ENCODE peak calls at places on chromosomes 5 and 9, in eight cellular contexts. One of them, this sample, is unnamed.
A peak's percentile ranks its signal among the peaks of the same experiment; 100 is the strongest.

GRCh38 chr9:127123239-127123935 is 952 bp upstream of the ANGPTL2 start:
- DNase-seq in CD4-positive, CD25-positive, alpha-beta regulatory T cell: no peak
- DNase-seq in HAP-1: no peak
- DNase-seq in RCC 7860: no peak
- DNase-seq in stimulated activated naive CD8-positive, alpha-beta T cell treated with anti-CD3 and anti-CD28 coated beads, Interleukin-15, Interleukin-2, amounts not matched to agents 100 U/mL and 50 U/mL, for 24 hours: no peak
- DNase-seq in activated T-helper 1 cell treated with anti-CD3 and anti-CD28 coated beads, Interleukin-12 subunit alpha, Interleukin-12 subunit beta, Interleukin-2, Interleukin-4 antibody, amounts not matched to agents 30 ng/mL and 10 ng/mL and 1 ng/mL, durations not matched to agents 14 hours and 24 hours and 36 hours: no peak
- DNase-seq in AG04450: no peak
- DNase-seq in HTR-8/SVneo: no peak
- DNase-seq in this sample: no peak

GRCh38 chr9:134858051-134858841 is 22.4 kb upstream of the FCN2 start:
- DNase-seq in CD4-positive, CD25-positive, alpha-beta regulatory T cell: peak; percentile 37
- DNase-seq in RCC 7860: peak; percentile 31
- DNase-seq in stimulated activated naive CD8-positive, alpha-beta T cell treated with anti-CD3 and anti-CD28 coated beads, Interleukin-15, Interleukin-2, amounts not matched to agents 100 U/mL and 50 U/mL, for 24 hours: peak; percentile 41
- DNase-seq in HAP-1: no peak
- DNase-seq in AG04450: no peak
- DNase-seq in activated T-helper 1 cell treated with anti-CD3 and anti-CD28 coated beads, Interleukin-12 subunit alpha, Interleukin-12 subunit beta, Interleukin-2, Interleukin-4 antibody, amounts not matched to agents 30 ng/mL and 10 ng/mL and 1 ng/mL, durations not matched to agents 14 hours and 24 hours and 36 hours: peak; percentile 8
- DNase-seq in HTR-8/SVneo: peak; percentile 26
- DNase-seq in this sample: peak; percentile 55

GRCh38 chr9:132507670-132508469 is 74.5 kb upstream of the BARHL1 start:
- DNase-seq in RCC 7860: peak; percentile 54
- DNase-seq in AG04450: peak; percentile 34
- DNase-seq in stimulated activated naive CD8-positive, alpha-beta T cell treated with anti-CD3 and anti-CD28 coated beads, Interleukin-15, Interleukin-2, amounts not matched to agents 100 U/mL and 50 U/mL, for 24 hours: peak; percentile 76
- DNase-seq in HAP-1: peak; percentile 66
- DNase-seq in HTR-8/SVneo: peak; percentile 85
- DNase-seq in CD4-positive, CD25-positive, alpha-beta regulatory T cell: peak; percentile 68
- DNase-seq in activated T-helper 1 cell treated with anti-CD3 and anti-CD28 coated beads, Interleukin-12 subunit alpha, Interleukin-12 subunit beta, Interleukin-2, Interleukin-4 antibody, amounts not matched to agents 30 ng/mL and 10 ng/mL and 1 ng/mL, durations not matched to agents 14 hours and 24 hours and 36 hours: peak; percentile 47
- DNase-seq in this sample: peak; percentile 45

GRCh38 chr5:80204808-80205614 is 50.8 kb downstream of the SERINC5 start:
- DNase-seq in HTR-8/SVneo: no peak
- DNase-seq in HAP-1: no peak
- DNase-seq in stimulated activated naive CD8-positive, alpha-beta T cell treated with anti-CD3 and anti-CD28 coated beads, Interleukin-15, Interleukin-2, amounts not matched to agents 100 U/mL and 50 U/mL, for 24 hours: no peak
- DNase-seq in CD4-positive, CD25-positive, alpha-beta regulatory T cell: peak; percentile 42
- DNase-seq in RCC 7860: no peak
- DNase-seq in AG04450: no peak
- DNase-seq in activated T-helper 1 cell treated with anti-CD3 and anti-CD28 coated beads, Interleukin-12 subunit alpha, Interleukin-12 subunit beta, Interleukin-2, Interleukin-4 antibody, amounts not matched to agents 30 ng/mL and 10 ng/mL and 1 ng/mL, durations not matched to agents 14 hours and 24 hours and 36 hours: no peak
- DNase-seq in this sample: no peak

GRCh38 chr5:137206030-137206715 is 293.0 kb downstream of the SPOCK1 start:
- DNase-seq in activated T-helper 1 cell treated with anti-CD3 and anti-CD28 coated beads, Interleukin-12 subunit alpha, Interleukin-12 subunit beta, Interleukin-2, Interleukin-4 antibody, amounts not matched to agents 30 ng/mL and 10 ng/mL and 1 ng/mL, durations not matched to agents 14 hours and 24 hours and 36 hours: no peak
- DNase-seq in stimulated activated naive CD8-positive, alpha-beta T cell treated with anti-CD3 and anti-CD28 coated beads, Interleukin-15, Interleukin-2, amounts not matched to agents 100 U/mL and 50 U/mL, for 24 hours: no peak
- DNase-seq in AG04450: no peak
- DNase-seq in HAP-1: peak; percentile 61
- DNase-seq in RCC 7860: no peak
- DNase-seq in CD4-positive, CD25-positive, alpha-beta regulatory T cell: no peak
- DNase-seq in HTR-8/SVneo: no peak
- DNase-seq in this sample: peak; percentile 73

GRCh38 chr9:118418887-118419620 is 714.9 kb downstream of the TLR4 start:
- DNase-seq in HTR-8/SVneo: no peak
- DNase-seq in CD4-positive, CD25-positive, alpha-beta regulatory T cell: no peak
- DNase-seq in HAP-1: no peak
- DNase-seq in AG04450: no peak
- DNase-seq in stimulated activated naive CD8-positive, alpha-beta T cell treated with anti-CD3 and anti-CD28 coated beads, Interleukin-15, Interleukin-2, amounts not matched to agents 100 U/mL and 50 U/mL, for 24 hours: no peak
- DNase-seq in activated T-helper 1 cell treated with anti-CD3 and anti-CD28 coated beads, Interleukin-12 subunit alpha, Interleukin-12 subunit beta, Interleukin-2, Interleukin-4 antibody, amounts not matched to agents 30 ng/mL and 10 ng/mL and 1 ng/mL, durations not matched to agents 14 hours and 24 hours and 36 hours: no peak
- DNase-seq in RCC 7860: peak; percentile 82
- DNase-seq in this sample: peak; percentile 3

GRCh38 chr9:111572945-111573604 is 26.4 kb downstream of the PTGR1 start:
- DNase-seq in activated T-helper 1 cell treated with anti-CD3 and anti-CD28 coated beads, Interleukin-12 subunit alpha, Interleukin-12 subunit beta, Interleukin-2, Interleukin-4 antibody, amounts not matched to agents 30 ng/mL and 10 ng/mL and 1 ng/mL, durations not matched to agents 14 hours and 24 hours and 36 hours: no peak
- DNase-seq in AG04450: peak; percentile 93
- DNase-seq in stimulated activated naive CD8-positive, alpha-beta T cell treated with anti-CD3 and anti-CD28 coated beads, Interleukin-15, Interleukin-2, amounts not matched to agents 100 U/mL and 50 U/mL, for 24 hours: no peak
- DNase-seq in HAP-1: no peak
- DNase-seq in HTR-8/SVneo: no peak
- DNase-seq in RCC 7860: no peak
- DNase-seq in CD4-positive, CD25-positive, alpha-beta regulatory T cell: no peak
- DNase-seq in this sample: peak; percentile 91

GRCh38 chr5:109907751-109908150 is 218.0 kb downstream of the MAN2A1 start:
- DNase-seq in CD4-positive, CD25-positive, alpha-beta regulatory T cell: no peak
- DNase-seq in RCC 7860: peak; percentile 39
- DNase-seq in AG04450: no peak
- DNase-seq in activated T-helper 1 cell treated with anti-CD3 and anti-CD28 coated beads, Interleukin-12 subunit alpha, Interleukin-12 subunit beta, Interleukin-2, Interleukin-4 antibody, amounts not matched to agents 30 ng/mL and 10 ng/mL and 1 ng/mL, durations not matched to agents 14 hours and 24 hours and 36 hours: no peak
- DNase-seq in HTR-8/SVneo: no peak
- DNase-seq in stimulated activated naive CD8-positive, alpha-beta T cell treated with anti-CD3 and anti-CD28 coated beads, Interleukin-15, Interleukin-2, amounts not matched to agents 100 U/mL and 50 U/mL, for 24 hours: no peak
- DNase-seq in HAP-1: no peak
- DNase-seq in this sample: peak; percentile 48

GRCh38 chr5:56818409-56819026 is 3.2 kb downstream of the MAP3K1 start:
- DNase-seq in RCC 7860: no peak
- DNase-seq in HAP-1: no peak
- DNase-seq in HTR-8/SVneo: no peak
- DNase-seq in CD4-positive, CD25-positive, alpha-beta regulatory T cell: no peak
- DNase-seq in activated T-helper 1 cell treated with anti-CD3 and anti-CD28 coated beads, Interleukin-12 subunit alpha, Interleukin-12 subunit beta, Interleukin-2, Interleukin-4 antibody, amounts not matched to agents 30 ng/mL and 10 ng/mL and 1 ng/mL, durations not matched to agents 14 hours and 24 hours and 36 hours: no peak
- DNase-seq in stimulated activated naive CD8-positive, alpha-beta T cell treated with anti-CD3 and anti-CD28 coated beads, Interleukin-15, Interleukin-2, amounts not matched to agents 100 U/mL and 50 U/mL, for 24 hours: no peak
- DNase-seq in AG04450: no peak
- DNase-seq in this sample: no peak

GRCh38 chr5:143235423-143235822 is 168.1 kb downstream of the NR3C1 start:
- DNase-seq in AG04450: peak; percentile 42
- DNase-seq in stimulated activated naive CD8-positive, alpha-beta T cell treated with anti-CD3 and anti-CD28 coated beads, Interleukin-15, Interleukin-2, amounts not matched to agents 100 U/mL and 50 U/mL, for 24 hours: no peak
- DNase-seq in HAP-1: no peak
- DNase-seq in CD4-positive, CD25-positive, alpha-beta regulatory T cell: no peak
- DNase-seq in activated T-helper 1 cell treated with anti-CD3 and anti-CD28 coated beads, Interleukin-12 subunit alpha, Interleukin-12 subunit beta, Interleukin-2, Interleukin-4 antibody, amounts not matched to agents 30 ng/mL and 10 ng/mL and 1 ng/mL, durations not matched to agents 14 hours and 24 hours and 36 hours: no peak
- DNase-seq in HTR-8/SVneo: no peak
- DNase-seq in RCC 7860: peak; percentile 47
- DNase-seq in this sample: no peak

GRCh38 chr5:150489358-150490295 is 18.3 kb upstream of the NDST1 start:
- DNase-seq in HTR-8/SVneo: no peak
- DNase-seq in activated T-helper 1 cell treated with anti-CD3 and anti-CD28 coated beads, Interleukin-12 subunit alpha, Interleukin-12 subunit beta, Interleukin-2, Interleukin-4 antibody, amounts not matched to agents 30 ng/mL and 10 ng/mL and 1 ng/mL, durations not matched to agents 14 hours and 24 hours and 36 hours: no peak
- DNase-seq in HAP-1: no peak
- DNase-seq in CD4-positive, CD25-positive, alpha-beta regulatory T cell: no peak
- DNase-seq in stimulated activated naive CD8-positive, alpha-beta T cell treated with anti-CD3 and anti-CD28 coated beads, Interleukin-15, Interleukin-2, amounts not matched to agents 100 U/mL and 50 U/mL, for 24 hours: no peak
- DNase-seq in AG04450: no peak
- DNase-seq in RCC 7860: no peak
- DNase-seq in this sample: no peak

GRCh38 chr5:3120013-3120412 is 368.5 kb upstream of the IRX2 start:
- DNase-seq in activated T-helper 1 cell treated with anti-CD3 and anti-CD28 coated beads, Interleukin-12 subunit alpha, Interleukin-12 subunit beta, Interleukin-2, Interleukin-4 antibody, amounts not matched to agents 30 ng/mL and 10 ng/mL and 1 ng/mL, durations not matched to agents 14 hours and 24 hours and 36 hours: no peak
- DNase-seq in HTR-8/SVneo: no peak
- DNase-seq in HAP-1: no peak
- DNase-seq in RCC 7860: no peak
- DNase-seq in stimulated activated naive CD8-positive, alpha-beta T cell treated with anti-CD3 and anti-CD28 coated beads, Interleukin-15, Interleukin-2, amounts not matched to agents 100 U/mL and 50 U/mL, for 24 hours: no peak
- DNase-seq in AG04450: no peak
- DNase-seq in CD4-positive, CD25-positive, alpha-beta regulatory T cell: no peak
- DNase-seq in this sample: no peak

GRCh38 chr5:3333105-3333504 is 262.5 kb upstream of the IRX1 start:
- DNase-seq in stimulated activated naive CD8-positive, alpha-beta T cell treated with anti-CD3 and anti-CD28 coated beads, Interleukin-15, Interleukin-2, amounts not matched to agents 100 U/mL and 50 U/mL, for 24 hours: no peak
- DNase-seq in HTR-8/SVneo: no peak
- DNase-seq in AG04450: no peak
- DNase-seq in CD4-positive, CD25-positive, alpha-beta regulatory T cell: no peak
- DNase-seq in HAP-1: no peak
- DNase-seq in RCC 7860: no peak
- DNase-seq in activated T-helper 1 cell treated with anti-CD3 and anti-CD28 coated beads, Interleukin-12 subunit alpha, Interleukin-12 subunit beta, Interleukin-2, Interleukin-4 antibody, amounts not matched to agents 30 ng/mL and 10 ng/mL and 1 ng/mL, durations not matched to agents 14 hours and 24 hours and 36 hours: no peak
- DNase-seq in this sample: no peak

GRCh38 chr5:102772273-102772672 is 17.2 kb downstream of the PAM start:
- DNase-seq in stimulated activated naive CD8-positive, alpha-beta T cell treated with anti-CD3 and anti-CD28 coated beads, Interleukin-15, Interleukin-2, amounts not matched to agents 100 U/mL and 50 U/mL, for 24 hours: no peak
- DNase-seq in HTR-8/SVneo: no peak
- DNase-seq in activated T-helper 1 cell treated with anti-CD3 and anti-CD28 coated beads, Interleukin-12 subunit alpha, Interleukin-12 subunit beta, Interleukin-2, Interleukin-4 antibody, amounts not matched to agents 30 ng/mL and 10 ng/mL and 1 ng/mL, durations not matched to agents 14 hours and 24 hours and 36 hours: no peak
- DNase-seq in HAP-1: no peak
- DNase-seq in AG04450: no peak
- DNase-seq in CD4-positive, CD25-positive, alpha-beta regulatory T cell: no peak
- DNase-seq in RCC 7860: no peak
- DNase-seq in this sample: no peak

GRCh38 chr5:177366528-177367322 is 9.0 kb downstream of the RGS14 start:
- DNase-seq in CD4-positive, CD25-positive, alpha-beta regulatory T cell: no peak
- DNase-seq in HTR-8/SVneo: no peak
- DNase-seq in RCC 7860: no peak
- DNase-seq in stimulated activated naive CD8-positive, alpha-beta T cell treated with anti-CD3 and anti-CD28 coated beads, Interleukin-15, Interleukin-2, amounts not matched to agents 100 U/mL and 50 U/mL, for 24 hours: no peak
- DNase-seq in activated T-helper 1 cell treated with anti-CD3 and anti-CD28 coated beads, Interleukin-12 subunit alpha, Interleukin-12 subunit beta, Interleukin-2, Interleukin-4 antibody, amounts not matched to agents 30 ng/mL and 10 ng/mL and 1 ng/mL, durations not matched to agents 14 hours and 24 hours and 36 hours: no peak
- DNase-seq in AG04450: no peak
- DNase-seq in HAP-1: peak; percentile 74
- DNase-seq in this sample: no peak

GRCh38 chr9:93132946-93133640 is 958 bp downstream of the NINJ1 start:
- DNase-seq in AG04450: no peak
- DNase-seq in activated T-helper 1 cell treated with anti-CD3 and anti-CD28 coated beads, Interleukin-12 subunit alpha, Interleukin-12 subunit beta, Interleukin-2, Interleukin-4 antibody, amounts not matched to agents 30 ng/mL and 10 ng/mL and 1 ng/mL, durations not matched to agents 14 hours and 24 hours and 36 hours: no peak
- DNase-seq in HTR-8/SVneo: no peak
- DNase-seq in stimulated activated naive CD8-positive, alpha-beta T cell treated with anti-CD3 and anti-CD28 coated beads, Interleukin-15, Interleukin-2, amounts not matched to agents 100 U/mL and 50 U/mL, for 24 hours: no peak
- DNase-seq in CD4-positive, CD25-positive, alpha-beta regulatory T cell: no peak
- DNase-seq in HAP-1: no peak
- DNase-seq in RCC 7860: no peak
- DNase-seq in this sample: peak; percentile 33

GRCh38 chr5:124663101-124663506 is 83.3 kb downstream of the ZNF608 start:
- DNase-seq in HAP-1: peak; percentile 89
- DNase-seq in stimulated activated naive CD8-positive, alpha-beta T cell treated with anti-CD3 and anti-CD28 coated beads, Interleukin-15, Interleukin-2, amounts not matched to agents 100 U/mL and 50 U/mL, for 24 hours: no peak
- DNase-seq in HTR-8/SVneo: peak; percentile 36
- DNase-seq in activated T-helper 1 cell treated with anti-CD3 and anti-CD28 coated beads, Interleukin-12 subunit alpha, Interleukin-12 subunit beta, Interleukin-2, Interleukin-4 antibody, amounts not matched to agents 30 ng/mL and 10 ng/mL and 1 ng/mL, durations not matched to agents 14 hours and 24 hours and 36 hours: no peak
- DNase-seq in CD4-positive, CD25-positive, alpha-beta regulatory T cell: no peak
- DNase-seq in AG04450: no peak
- DNase-seq in RCC 7860: no peak
- DNase-seq in this sample: no peak